ENCODE peak calls at places on chromosomes 11 and 22, in nine cellular contexts. K, Z, U, R, H, C, I, B and J are unnamed samples.

GRCh38 chr11:1230121-1230455 is 7.2 kb downstream of the MUC5B start:
- DNase-seq in K (no peak), I (no peak), H (no peak), Z (no peak), C (no peak), R (no peak), B (no peak), U (no peak), J (no peak)

GRCh38 chr11:62958547-62959071 is 26.2 kb downstream of the SLC22A6 start:
- DNase-seq in K (peak; percentile 79), Z (no peak), C (peak; percentile 33), U (no peak), I (peak; percentile 41), R (no peak), H (peak; percentile 30), B (no peak), J (no peak)

GRCh38 chr11:17992916-17993315 is 19.9 kb downstream of the SERGEF start:
- DNase-seq in B (no peak), H (no peak), I (no peak), K (no peak), R (no peak), U (no peak), Z (peak; percentile 66), C (no peak), J (no peak)

GRCh38 chr11:74546752-74547151 is 45.6 kb upstream of the POLD3 start:
- DNase-seq in I (no peak), B (peak; percentile 25), R (no peak), U (no peak), K (no peak), C (no peak), H (no peak), Z (peak; percentile 94), J (peak; percentile 81)

GRCh38 chr22:19974233-19974861 is 32.7 kb upstream of the TXNRD2 start:
- DNase-seq in C (peak; percentile 35), Z (no peak), H (peak; percentile 65), R (peak; percentile 57), U (no peak), K (no peak), B (no peak), I (no peak), J (no peak)

GRCh38 chr11:69878927-69879733 is 59.9 kb upstream of the FGF3 start:
- DNase-seq in I (peak; percentile 8), U (no peak), H (no peak), Z (no peak), B (no peak), C (no peak), R (no peak), K (no peak), J (no peak)

GRCh38 chr11:3723014-3723708 is 52.0 kb upstream of the CHRNA10 start:
- DNase-seq in R (no peak), U (no peak), Z (peak; percentile 80), I (no peak), C (peak; percentile 54), H (peak; percentile 97), K (peak; percentile 43), B (no peak), J (no peak)

GRCh38 chr11:6794637-6795036 is 4.9 kb downstream of the OR6A2 start:
- DNase-seq in R (no peak), K (no peak), I (no peak), U (no peak), B (no peak), Z (no peak), C (no peak), H (no peak), J (no peak)

GRCh38 chr11:120482149-120482548 is 29.4 kb upstream of the GRIK4 start:
- DNase-seq in C (no peak), I (no peak), K (no peak), Z (no peak), U (no peak), H (peak; percentile 8), B (no peak), R (no peak), J (no peak)

GRCh38 chr11:8808226-8808585 is 102.8 kb upstream of the AKIP1 start:
- DNase-seq in K (peak; percentile 79), C (no peak), U (no peak), R (no peak), B (peak; percentile 11), H (no peak), I (no peak), Z (no peak), J (no peak)

GRCh38 chr11:111193924-111194490 is 51.5 kb upstream of the POU2AF2 start:
- DNase-seq in C (no peak), R (no peak), Z (peak; percentile 28), H (no peak), K (peak; percentile 35), I (no peak), U (no peak), B (no peak), J (no peak)

GRCh38 chr11:70343631-70344030 is 54.7 kb upstream of the CTTN start:
- DNase-seq in Z (no peak), I (no peak), H (no peak), C (no peak), R (no peak), U (no peak), K (no peak), B (no peak), J (no peak)

GRCh38 chr11:117319214-117319840 is 3.3 kb upstream of the BACE1 start:
- DNase-seq in Z (no peak), C (no peak), B (no peak), R (peak; percentile 89), U (no peak), K (peak; percentile 15), H (peak; percentile 76), I (no peak), J (no peak)

GRCh38 chr11:111633756-111634362 is 31.6 kb downstream of the SIK2 start:
- DNase-seq in U (no peak), Z (peak; percentile 77), B (no peak), K (peak; percentile 16), I (no peak), C (no peak), H (peak; percentile 44), R (no peak), J (no peak)

GRCh38 chr11:19244084-19244483 is 3.3 kb upstream of the E2F8 start:
- DNase-seq in Z (peak; percentile 86), K (no peak), C (no peak), U (no peak), R (no peak), I (no peak), B (no peak), H (peak; percentile 76), J (no peak)

GRCh38 chr22:23503142-23503541 is 76.9 kb downstream of the IGLL1 start:
- DNase-seq in I (no peak), U (no peak), Z (no peak), H (no peak), B (no peak), K (no peak), C (no peak), R (no peak), J (no peak)

GRCh38 chr22:43867839-43868652 is 5.7 kb upstream of the SULT4A1 start:
- DNase-seq in K (peak; percentile 76), Z (peak; percentile 39), B (peak; percentile 38), H (peak; percentile 70), I (peak; percentile 58), U (no peak), R (peak; percentile 25), C (peak; percentile 64), J (peak; percentile 60)

GRCh38 chr11:77322506-77322905 is 21.0 kb upstream of the GDPD4 start:
- DNase-seq in H (peak; percentile 64), R (no peak), U (no peak), C (no peak), I (no peak), Z (no peak), B (peak; percentile 36), K (peak; percentile 95), J (peak; percentile 34)

GRCh38 chr11:69483170-69483569 is 1.7 kb downstream of the LINC01488 start:
- DNase-seq in R (no peak), I (no peak), B (no peak), K (no peak), C (no peak), H (no peak), U (no peak), Z (no peak), J (no peak)

GRCh38 chr11:24324211-24324610 is 172.6 kb upstream of the LUZP2 start:
- DNase-seq in B (no peak), C (no peak), R (no peak), U (no peak), I (no peak), K (peak; percentile 4), H (peak; percentile 2), Z (no peak), J (no peak)

GRCh38 chr11:124724854-124725718 is 14.7 kb upstream of the NRGN start:
- DNase-seq in R (no peak), C (no peak), H (no peak), K (no peak), Z (no peak), U (no peak), B (no peak), I (no peak), J (peak; percentile 26)